ENCODE peak calls at places on chromosomes 6 and 20, in four cellular contexts. P, T, W and E are unnamed samples.

GRCh38 chr6:29834564-29835436 is 7.2 kb downstream of the HLA-G start:
- DNase-seq in T (no peak), W (peak), P (peak), E (peak)

GRCh38 chr6:24927985-24928735 is 7.6 kb downstream of the RIPOR2 start:
- DNase-seq in P (peak), W (no peak), T (peak), E (no peak)

GRCh38 chr6:131182991-131183425 is 47.7 kb downstream of the AKAP7 start:
- DNase-seq in W (peak), T (peak), P (peak), E (peak)

GRCh38 chr6:88492824-88493223 is 326.7 kb upstream of the CNR1 start:
- DNase-seq in P (peak), T (peak), W (no peak), E (no peak)

GRCh38 chr20:44479643-44480042 is 4.0 kb downstream of the TTPAL start:
- DNase-seq in T (no peak), P (no peak), W (no peak), E (no peak)

GRCh38 chr6:159212026-159212425 is 42.8 kb downstream of the FNDC1 start:
- DNase-seq in W (no peak), T (no peak), P (no peak), E (no peak)

GRCh38 chr6:328184-328670 is 35.9 kb downstream of the DUSP22 start:
- DNase-seq in W (no peak), T (peak), P (peak), E (no peak)

GRCh38 chr6:27892596-27893058 is 19.6 kb downstream of the OR2B2 start:
- DNase-seq in P (no peak), W (no peak), T (peak), E (no peak)

GRCh38 chr6:117237561-117237960 is 27.8 kb upstream of the VGLL2 start:
- DNase-seq in T (no peak), W (no peak), P (peak), E (no peak)

GRCh38 chr6:31663961-31664789 is 622 bp downstream of the GPANK1 start:
- DNase-seq in W (no peak), T (peak), P (peak), E (no peak)

GRCh38 chr20:61052195-61052594 is 199.9 kb upstream of the CDH4 start:
- DNase-seq in W (no peak), P (no peak), T (no peak), E (no peak)

GRCh38 chr20:17430515-17430914 is 100.7 kb downstream of the BFSP1 start:
- DNase-seq in W (no peak), P (peak), T (no peak), E (no peak)

GRCh38 chr20:17504326-17504897 is 26.8 kb downstream of the BFSP1 start:
- DNase-seq in W (peak), P (no peak), T (no peak), E (no peak)

GRCh38 chr20:34622821-34623451 is 54.0 kb downstream of the PIGU start:
- DNase-seq in T (no peak), W (no peak), P (no peak), E (no peak)

GRCh38 chr6:11921017-11921438 is 91.1 kb upstream of the HIVEP1 start:
- DNase-seq in W (peak), P (peak), T (peak), E (no peak)

GRCh38 chr6:138943089-138943625 is 44.9 kb downstream of the REPS1 start:
- DNase-seq in W (no peak), P (no peak), T (peak), E (no peak)

GRCh38 chr6:110877569-110877968 is 3.0 kb downstream of the AMD1 start:
- DNase-seq in W (no peak), T (no peak), P (no peak), E (no peak)

GRCh38 chr6:73180718-73181619 is 44.3 kb downstream of the KHDC1L start:
- DNase-seq in P (peak), T (peak), W (no peak), E (peak)

GRCh38 chr20:62470459-62470858 is 5.3 kb downstream of the GATA5 start:
- DNase-seq in P (no peak), T (no peak), W (no peak), E (no peak)

GRCh38 chr6:20900396-20901160 is 366.3 kb downstream of the CDKAL1 start:
- DNase-seq in T (no peak), W (no peak), P (no peak), E (no peak)

GRCh38 chr6:36223706-36224105 is 27.2 kb downstream of the BRPF3 start:
- DNase-seq in T (peak), W (no peak), P (peak), E (no peak)

GRCh38 chr6:156933201-156934053 is 156.2 kb downstream of the ARID1B start:
- DNase-seq in P (no peak), T (no peak), W (peak), E (peak)

GRCh38 chr6:148452921-148453320 is 110.3 kb downstream of the SASH1 start:
- DNase-seq in T (no peak), W (no peak), P (no peak), E (no peak)

GRCh38 chr6:127854009-127854408 is 46.8 kb downstream of the THEMIS start:
- DNase-seq in W (no peak), T (no peak), P (no peak), E (no peak)

GRCh38 chr6:91299544-91300491 is 712.9 kb upstream of the MAP3K7 start:
- DNase-seq in T (peak), P (no peak), W (peak), E (peak)

GRCh38 chr6:44926556-44926955 is 401.6 kb upstream of the RUNX2 start:
- DNase-seq in P (no peak), W (no peak), T (peak), E (no peak)

GRCh38 chr6:118735320-118735719 is 83.9 kb upstream of the CEP85L start:
- DNase-seq in W (peak), T (no peak), P (no peak), E (no peak)

GRCh38 chr6:33840064-33840926 is 36.5 kb upstream of the MLN start:
- DNase-seq in P (peak), W (no peak), T (peak), E (no peak)

GRCh38 chr20:64114356-64114971 is 7.1 kb upstream of the NPBWR2 start:
- DNase-seq in P (no peak), W (no peak), T (no peak), E (no peak)

GRCh38 chr20:45861157-45862075 is 4.0 kb downstream of the ZSWIM3 start:
- DNase-seq in P (no peak), W (no peak), T (no peak), E (no peak)

GRCh38 chr20:58932170-58932569 is 48.9 kb upstream of the NELFCD start:
- DNase-seq in P (no peak), W (no peak), T (no peak), E (no peak)

GRCh38 chr6:26272171-26272631 is 92.8 kb upstream of the BTN3A2 start:
- DNase-seq in T (no peak), W (peak), P (peak), E (peak)

GRCh38 chr6:26273673-26274595 is 91.1 kb upstream of the BTN3A2 start:
- DNase-seq in P (peak), W (no peak), T (peak), E (no peak)

GRCh38 chr6:26271640-26272090 is 93.3 kb upstream of the BTN3A2 start:
- DNase-seq in W (no peak), P (no peak), T (no peak), E (no peak)

GRCh38 chr6:26276841-26277648 is 88.0 kb upstream of the BTN3A2 start:
- DNase-seq in T (no peak), W (no peak), P (no peak), E (no peak)

DNA sequence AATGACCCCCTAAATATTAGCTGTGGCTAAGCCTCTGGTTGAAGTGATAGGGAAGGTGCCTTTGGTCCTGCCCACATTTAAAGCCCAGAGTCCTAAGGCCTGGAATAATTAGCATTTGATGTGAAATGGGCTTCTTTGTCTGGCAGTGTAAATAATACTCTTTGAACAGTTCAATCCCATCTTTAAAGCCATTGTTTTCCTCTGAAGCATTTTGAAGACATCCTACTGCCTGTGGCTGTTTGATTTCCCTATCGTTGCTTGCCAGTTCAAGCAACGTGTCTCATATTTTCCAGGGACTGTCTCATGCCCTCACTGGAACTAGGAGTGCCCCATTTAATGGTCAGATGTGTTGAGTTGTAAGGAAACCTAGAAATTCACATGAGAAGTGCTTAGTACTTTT is 89.3 kb upstream of the BTN3A2 start:
- DNase-seq in P (no peak), T (no peak), W (no peak), E (no peak)
- H2BK120ac ChIP-seq in P (no peak), T (no peak), W (no peak), E (no peak)

GRCh38 chr6:82568290-82568993 is 204.8 kb downstream of the TPBG start:
- DNase-seq in T (no peak), P (no peak), W (no peak), E (no peak)
- H2AFZ ChIP-seq in T (no peak), P (no peak), W (no peak), E (no peak)

DNA sequence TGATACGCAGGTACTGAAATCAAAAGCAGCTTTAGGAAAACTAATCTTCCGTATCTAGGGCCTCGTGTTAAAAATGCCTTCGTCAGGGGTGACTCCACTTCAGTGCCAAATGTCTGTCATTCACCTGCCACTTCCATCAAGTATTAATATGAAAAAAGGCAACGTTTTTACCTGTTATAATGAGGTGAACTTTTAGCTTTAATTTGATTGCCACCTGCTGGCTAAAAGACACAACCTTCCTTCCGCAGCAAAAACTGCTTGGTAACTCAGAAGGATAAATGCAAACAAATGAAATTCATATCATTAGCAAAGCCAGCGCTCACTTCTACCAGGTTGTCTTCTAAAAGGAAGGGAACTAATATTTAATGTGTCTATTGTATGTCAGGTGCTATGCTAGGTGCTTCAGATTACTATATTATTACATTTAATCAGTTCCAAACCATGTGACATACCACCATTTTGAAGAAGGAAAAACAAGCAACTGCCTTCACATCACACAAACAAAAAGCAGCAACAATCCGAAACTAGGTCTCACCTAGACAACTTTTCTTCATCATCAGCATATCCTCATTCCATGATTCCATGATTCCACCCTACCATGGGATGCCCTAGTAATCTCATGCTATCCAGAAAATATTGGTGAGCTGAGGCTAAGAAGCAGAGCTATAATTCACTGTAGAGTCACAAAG is 20.6 kb upstream of the ARHGAP18 start:
- DNase-seq in P (peak), W (no peak), T (no peak), E (no peak)
- H2BK120ac ChIP-seq in P (no peak), W (no peak), T (peak), E (no peak)

GRCh38 chr6:17365961-17366360 is 27.4 kb upstream of the CAP2 start:
- DNase-seq in P (no peak), W (no peak), T (no peak), E (no peak)

DNA sequence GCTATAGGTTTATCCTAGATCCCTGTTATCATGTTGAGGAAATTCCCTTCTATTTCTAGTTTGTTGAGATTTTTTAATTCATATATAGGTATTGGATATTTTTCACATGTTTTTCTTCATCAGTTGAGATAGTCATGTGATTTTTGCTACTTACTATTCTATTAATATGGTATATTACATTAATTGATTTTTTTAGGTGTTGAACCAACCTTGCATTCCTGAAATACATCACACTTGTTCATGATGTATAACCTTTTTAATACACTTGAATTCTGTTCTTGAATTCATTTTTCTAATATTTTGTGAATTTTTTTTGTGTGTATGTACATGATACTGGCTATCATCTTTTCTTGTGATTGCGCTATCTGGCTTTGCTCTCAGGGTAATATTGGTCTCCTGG is 25.5 kb upstream of the CAP2 start:
- DNase-seq in T (no peak), P (no peak), W (no peak), E (no peak)
- H2AFZ ChIP-seq in T (no peak), P (no peak), W (no peak), E (no peak)

GRCh38 chr20:53623454-53624206 is 30.0 kb upstream of the ZNF217 start:
- DNase-seq in W (peak), P (peak), T (peak), E (peak)
- H2BK120ac ChIP-seq in W (peak), P (peak), T (peak), E (no peak)

DNA sequence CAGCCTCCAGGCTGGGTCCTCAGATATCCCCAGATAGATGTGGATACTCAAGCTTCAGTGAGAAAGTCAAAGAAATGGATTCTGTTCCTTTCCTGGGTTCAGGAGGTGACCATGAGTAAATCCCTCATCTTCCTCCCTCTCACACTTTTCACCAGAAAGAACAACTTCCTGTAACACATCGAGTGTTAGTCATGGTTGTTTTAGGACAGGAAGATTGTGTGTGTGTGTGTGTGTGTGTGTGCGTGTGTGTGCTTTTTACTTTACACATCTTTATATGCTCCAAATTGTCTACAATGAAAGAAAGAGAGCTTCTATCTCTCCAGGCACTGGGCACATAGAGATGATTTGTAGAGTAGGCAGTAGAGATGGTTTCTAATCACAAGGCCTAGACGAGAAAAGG is 139.9 kb downstream of the TBXT start:
- DNase-seq in T (peak), P (no peak), W (no peak), E (no peak)
- H2AFZ ChIP-seq in T (no peak), P (no peak), W (no peak), E (no peak)